ENCODE peak calls at places on chromosome 16, in four cellular contexts. L is mucosa of descending colon, O is NCI-H1694, C is psoas muscle. T is an unnamed sample.

GRCh38 chr16:4111748-4112696 is 4.2 kb downstream of the ADCY9 start:
- DNase-seq in C (no peak), O (no peak), L (peak), T (no peak)

GRCh38 chr16:2500634-2500936 is 13.2 kb upstream of the ATP6V0C start:
- DNase-seq in L (no peak), O (no peak), C (no peak), T (no peak)

GRCh38 chr16:85715169-85716015 is 26.6 kb upstream of the GINS2 start:
- DNase-seq in O (peak), C (no peak), L (no peak), T (no peak)

GRCh38 chr16:73172621-73173312 is 124.8 kb upstream of the ZFHX3 start:
- DNase-seq in C (peak), O (peak), L (peak), T (peak)

GRCh38 chr16:89716493-89716892 is 4.2 kb downstream of the VPS9D1 start:
- DNase-seq in C (no peak), O (no peak), L (no peak), T (no peak)

GRCh38 chr16:80006175-80006895 is 405.8 kb upstream of the MAF start:
- DNase-seq in L (peak), O (no peak), C (peak), T (no peak)

GRCh38 chr16:74950511-74950910 is 34.4 kb downstream of the WDR59 start:
- DNase-seq in O (no peak), C (no peak), L (no peak), T (no peak)

GRCh38 chr16:17585449-17586080 is 114.8 kb upstream of the XYLT1 start:
- DNase-seq in O (no peak), L (no peak), C (no peak), T (no peak)

GRCh38 chr16:58045096-58045495 is 19.5 kb downstream of the MMP15 start:
- DNase-seq in O (no peak), C (no peak), L (no peak), T (no peak)

GRCh38 chr16:57032931-57033330 is 43.6 kb downstream of the NLRC5 start:
- DNase-seq in L (no peak), C (no peak), O (no peak), T (no peak)

GRCh38 chr16:31064882-31065461 is 9.1 kb downstream of the ZNF668 start:
- DNase-seq in O (no peak), C (peak), L (peak), T (peak)

GRCh38 chr16:71260995-71261394 is 28.2 kb downstream of the CMTR2 start:
- DNase-seq in L (no peak), O (no peak), C (no peak), T (no peak)

GRCh38 chr16:5319799-5320198 is 222.2 kb upstream of the EEF2KMT start:
- DNase-seq in L (no peak), O (no peak), C (no peak), T (no peak)

GRCh38 chr16:1972490-1972877 is 631 bp downstream of the TBL3 start:
- DNase-seq in L (no peak), O (no peak), C (no peak), T (no peak)

GRCh38 chr16:75257886-75258806 is 6.7 kb upstream of the BCAR1 start:
- DNase-seq in L (no peak), O (no peak), C (peak), T (no peak)

GRCh38 chr16:89883346-89884040 is 10.1 kb downstream of the TCF25 start:
- DNase-seq in L (no peak), C (no peak), O (no peak), T (no peak)

GRCh38 chr16:383326-384020 is 1.7 kb upstream of the PGAP6 start:
- DNase-seq in O (no peak), C (no peak), L (peak), T (no peak)

GRCh38 chr16:58651965-58652348 is 22.3 kb upstream of the CNOT1 start:
- DNase-seq in C (no peak), O (no peak), L (no peak), T (no peak)

GRCh38 chr16:81266680-81267095 is 28.2 kb downstream of the BCO1 start:
- DNase-seq in C (no peak), O (no peak), L (peak), T (no peak)

GRCh38 chr16:69836252-69836651 is 74.1 kb downstream of the WWP2 start:
- DNase-seq in O (no peak), L (no peak), C (no peak), T (no peak)

GRCh38 chr16:55661842-55662479 is 6.2 kb downstream of the SLC6A2 start:
- DNase-seq in O (peak), L (no peak), C (no peak), T (peak)

GRCh38 chr16:84839956-84840355 is 20.2 kb downstream of the CRISPLD2 start:
- DNase-seq in L (no peak), O (no peak), C (no peak), T (no peak)

GRCh38 chr16:11112723-11113348 is 143.2 kb downstream of the SOCS1 start:
- DNase-seq in L (no peak), O (no peak), C (no peak), T (no peak)

GRCh38 chr16:54446639-54447038 is 160.1 kb upstream of the IRX3 start:
- DNase-seq in O (no peak), L (no peak), C (peak), T (peak)

T was measured in fibroblast of the conjunctiva.